ENCODE peak calls at places on chromosomes 7 and 10, in eight cellular contexts. J is psoas muscle, B is cardiac muscle cell, W is left ventricle myocardium inferior, Z is AG04450, X is ovary, O is HFF-Myc, F is sigmoid colon. R is an unnamed sample.

GRCh38 chr7:22942191-22942590 is 71.7 kb downstream of the HYCC1 start:
- DNase-seq in X (no peak), Z (no peak), J (no peak), W (no peak), B (no peak), O (no peak), F (no peak), R (no peak)

GRCh38 chr7:106109521-106110237 is 2.4 kb downstream of the SYPL1 start:
- DNase-seq in B (no peak), X (no peak), F (no peak), J (no peak), Z (no peak), O (no peak), W (no peak), R (no peak)

GRCh38 chr10:122301811-122302115 is 30.7 kb downstream of the BTBD16 start:
- DNase-seq in F (no peak), Z (no peak), O (no peak), X (no peak), J (no peak), W (no peak), B (no peak), R (no peak)

GRCh38 chr10:78450807-78451485 is 417.3 kb downstream of the RPS24 start:
- DNase-seq in X (no peak), J (no peak), B (no peak), O (no peak), F (no peak), W (no peak), Z (no peak), R (no peak)

GRCh38 chr10:103687718-103688117 is 167.7 kb downstream of the SH3PXD2A start:
- DNase-seq in W (no peak), O (no peak), Z (no peak), J (no peak), F (no peak), B (no peak), X (no peak), R (no peak)

GRCh38 chr10:112362833-112363232 is 11.1 kb upstream of the ACSL5 start:
- DNase-seq in J (peak; percentile 47), Z (no peak), O (no peak), B (peak; percentile 41), W (peak; percentile 71), X (peak; percentile 43), F (no peak), R (no peak)

GRCh38 chr7:24498439-24498838 is 74.8 kb upstream of the PALS2 start:
- DNase-seq in B (no peak), J (no peak), W (no peak), X (no peak), Z (no peak), F (no peak), O (no peak), R (no peak)

GRCh38 chr10:133275683-133276092 is 980 bp downstream of the ADAM8 start:
- DNase-seq in W (no peak), B (no peak), X (no peak), O (no peak), F (no peak), J (no peak), Z (no peak), R (no peak)

GRCh38 chr10:35259769-35260397 is 76.4 kb upstream of the CCNY start:
- DNase-seq in J (no peak), X (no peak), Z (peak; percentile 87), O (peak; percentile 52), B (peak; percentile 79), F (no peak), W (no peak), R (peak; percentile 84)

GRCh38 chr7:29818308-29818707 is 12.0 kb downstream of the WIPF3 start:
- DNase-seq in Z (no peak), J (no peak), B (no peak), O (no peak), W (no peak), F (no peak), X (no peak), R (no peak)

GRCh38 chr7:3673524-3673923 is 372.5 kb downstream of the SDK1 start:
- DNase-seq in J (no peak), B (peak; percentile 18), W (peak; percentile 24), F (no peak), X (no peak), O (no peak), Z (no peak), R (no peak)

GRCh38 chr7:108282427-108282996 is 152.4 kb upstream of the LAMB4 start:
- DNase-seq in W (no peak), F (no peak), X (no peak), B (peak; percentile 25), Z (no peak), O (no peak), J (no peak), R (no peak)

GRCh38 chr10:127151981-127152699 is 44.3 kb downstream of the INSYN2A start:
- DNase-seq in X (no peak), J (no peak), B (peak; percentile 8), O (no peak), W (no peak), Z (no peak), F (no peak), R (no peak)

GRCh38 chr7:44050121-44050914 is 5.8 kb downstream of the DBNL start:
- DNase-seq in X (no peak), B (no peak), W (no peak), Z (no peak), J (no peak), O (no peak), F (no peak), R (no peak)

GRCh38 chr10:103636996-103637395 is 143.5 kb downstream of the NEURL1 start:
- DNase-seq in X (no peak), Z (no peak), F (no peak), O (no peak), W (no peak), B (no peak), J (no peak), R (no peak)

GRCh38 chr7:45568536-45569289 is 5.5 kb upstream of the ADCY1 start:
- DNase-seq in W (no peak), Z (no peak), F (no peak), O (no peak), X (no peak), J (no peak), B (no peak), R (no peak)

GRCh38 chr7:38310601-38311057 is 37.2 kb upstream of the TARP start:
- DNase-seq in Z (no peak), O (no peak), X (no peak), J (peak; percentile 47), F (no peak), W (peak; percentile 63), B (peak; percentile 70), R (no peak)

GRCh38 chr10:106971411-106971831 is 193.1 kb downstream of the SORCS1 start:
- DNase-seq in X (no peak), B (no peak), O (no peak), J (no peak), Z (no peak), W (no peak), F (no peak), R (no peak)

GRCh38 chr7:78368781-78369180 is 570.2 kb downstream of the PHTF2 start:
- DNase-seq in Z (no peak), X (no peak), O (no peak), W (no peak), J (no peak), F (no peak), B (no peak), R (no peak)

GRCh38 chr7:149245244-149245643 is 5.8 kb downstream of the ZNF212 start:
- DNase-seq in F (no peak), X (no peak), W (no peak), Z (no peak), B (no peak), O (no peak), J (no peak), R (no peak)

GRCh38 chr7:80711521-80711920 is 73.1 kb downstream of the CD36 start:
- DNase-seq in Z (no peak), B (peak; percentile 29), J (peak; percentile 29), O (no peak), F (no peak), W (no peak), X (no peak), R (no peak)

GRCh38 chr10:30056767-30057355 is 2.5 kb downstream of the JCAD start:
- DNase-seq in O (no peak), B (no peak), J (no peak), Z (no peak), W (no peak), X (no peak), F (no peak), R (no peak)

GRCh38 chr10:30058570-30059132 is 735 bp downstream of the JCAD start:
- DNase-seq in F (no peak), W (no peak), J (peak; percentile 21), B (no peak), X (peak; percentile 15), O (no peak), Z (no peak), R (no peak)

GRCh38 chr10:30059209-30060107 is at the start of gene JCAD:
- DNase-seq in Z (no peak), X (peak; percentile 77), F (peak; percentile 89), W (peak; percentile 87), B (peak; percentile 57), J (peak; percentile 83), O (no peak), R (no peak)

GRCh38 chr10:30057421-30057841 is 2.0 kb downstream of the JCAD start:
- DNase-seq in F (no peak), Z (no peak), B (no peak), O (no peak), J (no peak), W (no peak), X (no peak), R (no peak)

GRCh38 chr10:30058111-30058510 is 1.3 kb downstream of the JCAD start:
- DNase-seq in F (no peak), B (no peak), X (no peak), J (no peak), W (no peak), O (no peak), Z (no peak), R (no peak)
- H3K4me3 ChIP-seq in F (peak overlapping the region; percentile 83), B (peak overlapping the region; percentile 91), X (peak overlapping the region; percentile 88), J (peak overlapping the region; percentile 87), W (peak overlapping the region; percentile 88), O (peak overlapping the region; percentile 60), Z (peak overlapping the region; percentile 85), R (peak overlapping the region; percentile 83)

GRCh38 chr7:40604601-40605438 is 470.0 kb downstream of the SUGCT start:
- DNase-seq in B (peak; percentile 81), O (no peak), X (peak; percentile 9), F (peak; percentile 60), J (peak; percentile 13), W (peak; percentile 44), Z (peak; percentile 21), R (no peak)
- TF ChIP-seq CTCF in B (peak; percentile 86), O (peak; percentile 38), X (no peak), F (no peak), J (peak; percentile 50), W (peak; percentile 73), Z (peak; percentile 84), R (peak; percentile 60)

GRCh38 chr7:156140896-156141295 is 328.6 kb upstream of the SHH start:
- DNase-seq in X (no peak), B (no peak), W (no peak), O (no peak), Z (no peak), J (no peak), F (no peak), R (no peak)
- H3K4me3 ChIP-seq in X (no peak overlapping the region), B (no peak overlapping the region), W (no peak overlapping the region), O (no peak overlapping the region), Z (no peak overlapping the region), J (no peak overlapping the region), F (no peak overlapping the region), R (no peak overlapping the region)

DNA sequence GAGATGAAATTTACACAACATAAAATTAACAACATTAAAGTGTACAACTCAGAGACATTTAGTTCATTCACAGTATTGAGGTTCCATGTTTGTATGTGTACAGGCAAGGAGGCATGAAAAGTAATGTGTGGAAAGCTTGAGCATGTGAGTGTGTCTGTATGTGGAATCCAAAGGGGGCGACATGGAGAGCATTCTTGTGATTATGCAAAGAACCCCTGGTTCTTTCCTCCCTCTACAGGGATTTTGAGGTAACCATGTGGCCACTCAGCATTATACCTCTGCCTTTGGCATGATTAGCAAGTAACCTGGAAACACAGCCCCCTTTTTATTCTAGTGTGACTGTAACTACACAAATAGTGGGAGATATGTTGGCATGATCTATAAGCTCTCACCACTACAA is 21.0 kb downstream of the OR2F1 start:
- DNase-seq in O (no peak), W (no peak), B (peak; percentile 12), J (no peak), F (no peak), X (no peak), Z (no peak), R (no peak)
- TF ChIP-seq CTCF in O (peak; percentile 7), W (no peak), B (peak; percentile 8), J (no peak), F (no peak), X (no peak), Z (no peak), R (no peak)

R was measured in AG04449.